ENCODE peak calls at places on chromosomes 11 and 22, in nine cellular contexts. P, X, O, K, Y, I, Q, N and V are unnamed samples.

GRCh38 chr22:36946436-36947158 is 33.2 kb downstream of the CSF2RB start:
- DNase-seq in N (no peak), O (no peak), Y (no peak), K (no peak), I (no peak), Q (no peak), P (no peak), X (no peak), V (no peak)

GRCh38 chr22:29706991-29707390 is 12.8 kb upstream of the CABP7 start:
- DNase-seq in O (no peak), X (no peak), Y (no peak), P (no peak), N (no peak), Q (no peak), K (no peak), I (no peak), V (no peak)

GRCh38 chr22:22618923-22619322 is 25.5 kb upstream of the GGTLC2 start:
- DNase-seq in O (no peak), P (no peak), N (no peak), X (no peak), Y (no peak), I (no peak), K (no peak), Q (no peak), V (no peak)

GRCh38 chr11:11533751-11534150 is 88.1 kb downstream of the GALNT18 start:
- DNase-seq in I (no peak), K (no peak), Y (no peak), X (no peak), N (no peak), Q (no peak), P (no peak), O (peak), V (no peak)

GRCh38 chr11:35047179-35047578 is 91.8 kb upstream of the CD44 start:
- DNase-seq in N (no peak), O (no peak), I (no peak), P (no peak), X (no peak), K (no peak), Y (no peak), Q (no peak), V (no peak)

GRCh38 chr11:105884436-105884835 is 137.6 kb downstream of the MSANTD4 start:
- DNase-seq in O (no peak), K (no peak), X (no peak), N (no peak), I (no peak), Q (no peak), Y (no peak), P (no peak), V (no peak)

GRCh38 chr11:65505434-65506315 is 6.8 kb downstream of the MALAT1 start:
- DNase-seq in I (peak), X (no peak), O (no peak), K (peak), N (no peak), Y (peak), Q (no peak), P (peak), V (no peak)

GRCh38 chr22:19199479-19199878 is 20.9 kb upstream of the SLC25A1 start:
- DNase-seq in Q (no peak), Y (no peak), I (no peak), N (no peak), X (no peak), O (no peak), K (no peak), P (no peak), V (no peak)

GRCh38 chr11:20087118-20087521 is 73.2 kb downstream of the DBX1 start:
- DNase-seq in I (no peak), K (no peak), O (no peak), Q (no peak), N (no peak), X (no peak), Y (no peak), P (no peak), V (no peak)

GRCh38 chr11:35138949-35139881 is at the start of gene CD44:
- DNase-seq in I (no peak), P (peak), O (no peak), K (peak), X (peak), Q (peak), N (peak), Y (peak), V (peak)

GRCh38 chr11:75283391-75283931 is 42.9 kb downstream of the TPBGL start:
- DNase-seq in X (no peak), Q (no peak), K (no peak), Y (peak), O (no peak), P (no peak), I (no peak), N (no peak), V (no peak)

GRCh38 chr22:46084943-46085830 is 65.1 kb upstream of the PPARA start:
- DNase-seq in X (no peak), O (peak), N (no peak), I (no peak), K (peak), P (peak), Y (peak), Q (no peak), V (peak)

GRCh38 chr22:48743601-48744282 is 1083.9 kb downstream of the BRD1 start:
- DNase-seq in X (no peak), I (no peak), K (no peak), N (no peak), O (no peak), P (no peak), Q (peak), Y (no peak), V (no peak)

GRCh38 chr11:71948314-71949027 is 19.6 kb downstream of the RNF121 start:
- DNase-seq in X (no peak), N (no peak), I (no peak), O (no peak), Q (no peak), Y (no peak), P (peak), K (no peak), V (no peak)

GRCh38 chr11:110855246-110855645 is 143.0 kb upstream of the ARHGAP20 start:
- DNase-seq in Y (no peak), O (no peak), K (no peak), N (no peak), Q (no peak), P (no peak), X (no peak), I (no peak), V (no peak)

GRCh38 chr11:45850446-45850845 is 3.2 kb downstream of the CRY2 start:
- DNase-seq in Q (no peak), X (no peak), Y (no peak), O (no peak), N (no peak), I (no peak), K (no peak), P (no peak), V (no peak)

GRCh38 chr11:35111171-35112055 is 27.6 kb upstream of the CD44 start:
- DNase-seq in P (peak), Q (no peak), K (peak), X (no peak), Y (peak), I (no peak), N (no peak), O (no peak), V (peak)